ENCODE peak calls at places on chromosomes 6 and 20, in eight cellular contexts. C is activated CD4-positive, alpha-beta T cell treated with anti-CD3 and anti-CD28 coated beads, Interleukin-2, amount 50 U/mL, for 1 hour; W is NCI-H524; J is LHCN-M2; H is HEK293T; I is heart right ventricle; Z is HCEC 1CT; U is iPS DF 6.9. N is an unnamed sample.

GRCh38 chr20:63454729-63455567 is 17.5 kb downstream of the KCNQ2 start:
- DNase-seq in C (no peak), W (peak), J (no peak), H (no peak), I (no peak), Z (no peak), U (no peak), N (no peak)

GRCh38 chr6:149248688-149249369 is 68.7 kb upstream of the TAB2 start:
- DNase-seq in C (peak), W (no peak), J (no peak), H (no peak), I (no peak), Z (no peak), U (no peak), N (no peak)

GRCh38 chr20:33583154-33583553 is 79.0 kb upstream of the C20orf144 start:
- DNase-seq in C (no peak), W (no peak), J (no peak), H (no peak), I (no peak), Z (no peak), U (no peak), N (no peak)

GRCh38 chr6:50390416-50390815 is 322.9 kb upstream of the TFAP2D start:
- DNase-seq in C (no peak), W (no peak), J (no peak), H (no peak), I (no peak), Z (no peak), U (no peak), N (no peak)

GRCh38 chr20:50848341-50848808 is 53.5 kb downstream of the BCAS4 start:
- DNase-seq in C (no peak), W (no peak), J (no peak), H (no peak), I (no peak), Z (no peak), U (no peak), N (peak)

GRCh38 chr6:38713812-38714211 is 1.3 kb upstream of the DNAH8 start:
- DNase-seq in C (peak), W (no peak), J (peak), H (no peak), I (no peak), Z (no peak), U (no peak), N (no peak)

GRCh38 chr6:28867078-28867414 is 56.7 kb downstream of the TRIM27 start:
- DNase-seq in C (no peak), W (no peak), J (peak), H (no peak), I (no peak), Z (no peak), U (no peak), N (peak)

GRCh38 chr6:116412270-116412669 is 41.5 kb downstream of the DSE start:
- DNase-seq in C (no peak), W (no peak), J (peak), H (no peak), I (no peak), Z (no peak), U (no peak), N (peak)

GRCh38 chr6:33675968-33676367 is 35.5 kb downstream of the UQCC2 start:
- DNase-seq in C (no peak), W (no peak), J (no peak), H (no peak), I (no peak), Z (no peak), U (no peak), N (no peak)